ENCODE peak calls at places on chromosomes 7 and 10, in eight cellular contexts. T, Z, V, X, Q, E, U and I are unnamed samples.

GRCh38 chr10:11798862-11799735 is 24.1 kb upstream of the PROSER2 start:
- DNase-seq in T (no peak), Z (no peak), V (no peak), X (no peak), Q (no peak), E (no peak), U (no peak), I (no peak)

GRCh38 chr7:129053938-129054437 is 923 bp downstream of the TNPO3 start:
- DNase-seq in T (no peak), Z (peak; percentile 33), V (no peak), X (no peak), Q (peak; percentile 38), E (peak; percentile 27), U (no peak), I (no peak)

GRCh38 chr7:84178013-84178412 is 16.6 kb downstream of the SEMA3A start:
- DNase-seq in T (no peak), Z (no peak), V (no peak), X (no peak), Q (no peak), E (peak; percentile 70), U (no peak), I (no peak)

GRCh38 chr7:78226059-78226658 is 427.6 kb downstream of the PHTF2 start:
- DNase-seq in T (peak; percentile 45), Z (peak; percentile 63), V (peak; percentile 47), X (peak; percentile 1), Q (peak; percentile 65), E (peak; percentile 20), U (peak; percentile 26), I (peak; percentile 45)

GRCh38 chr10:129274928-129275474 is 192.0 kb upstream of the MGMT start:
- DNase-seq in T (no peak), Z (no peak), V (no peak), X (no peak), Q (no peak), E (no peak), U (no peak), I (no peak)

GRCh38 chr10:48507933-48508830 is 96.7 kb downstream of the ARHGAP22 start:
- DNase-seq in T (no peak), Z (peak; percentile 38), V (no peak), X (no peak), Q (peak; percentile 34), E (no peak), U (peak; percentile 55), I (no peak)

GRCh38 chr10:13327516-13327915 is 20.6 kb downstream of the SEPHS1 start:
- DNase-seq in T (no peak), Z (no peak), V (no peak), X (no peak), Q (no peak), E (no peak), U (no peak), I (no peak)

GRCh38 chr7:141992154-141992553 is 3.5 kb upstream of the MGAM start:
- DNase-seq in T (no peak), Z (no peak), V (no peak), X (peak; percentile 46), Q (peak; percentile 8), E (peak; percentile 69), U (no peak), I (no peak)

GRCh38 chr7:128425851-128426250 is 16.1 kb upstream of the IMPDH1 start:
- DNase-seq in T (peak; percentile 80), Z (peak; percentile 66), V (no peak), X (peak; percentile 32), Q (peak; percentile 65), E (peak; percentile 61), U (peak; percentile 59), I (peak; percentile 86)

GRCh38 chr10:98415710-98416077 is 712 bp upstream of the PYROXD2 start:
- DNase-seq in T (no peak), Z (no peak), V (no peak), X (no peak), Q (peak; percentile 37), E (no peak), U (no peak), I (no peak)

DNA sequence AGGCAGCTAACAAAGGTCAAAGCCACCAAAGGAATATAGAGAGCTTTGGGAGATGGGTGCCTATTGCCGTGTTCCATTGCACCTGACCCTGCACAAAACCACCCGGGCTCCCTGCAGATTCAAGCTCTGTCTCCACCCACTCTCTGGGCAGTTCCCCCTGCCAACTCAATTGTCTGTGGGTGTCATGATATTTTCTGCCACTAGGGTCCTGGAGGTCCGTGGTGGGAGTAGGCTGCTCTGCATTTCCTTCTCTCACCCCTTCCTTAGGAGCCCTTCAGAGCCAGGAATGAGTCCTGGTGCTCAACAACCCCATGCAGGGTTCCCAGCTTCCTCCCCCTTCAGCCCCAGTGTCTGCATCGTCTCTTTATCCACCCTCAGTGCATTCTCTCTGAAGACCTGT is 34.1 kb downstream of the PNLIPRP2 start:
- DNase-seq in T (no peak), Z (no peak), V (no peak), X (no peak), Q (no peak), E (no peak), U (no peak), I (peak; percentile 31)
- TF ChIP-seq CTCF in T (no peak), Z (no peak), V (peak; percentile 38), X (peak; percentile 19), Q (peak; percentile 22), E (peak; percentile 11), U (no peak), I (peak; percentile 60)

DNA sequence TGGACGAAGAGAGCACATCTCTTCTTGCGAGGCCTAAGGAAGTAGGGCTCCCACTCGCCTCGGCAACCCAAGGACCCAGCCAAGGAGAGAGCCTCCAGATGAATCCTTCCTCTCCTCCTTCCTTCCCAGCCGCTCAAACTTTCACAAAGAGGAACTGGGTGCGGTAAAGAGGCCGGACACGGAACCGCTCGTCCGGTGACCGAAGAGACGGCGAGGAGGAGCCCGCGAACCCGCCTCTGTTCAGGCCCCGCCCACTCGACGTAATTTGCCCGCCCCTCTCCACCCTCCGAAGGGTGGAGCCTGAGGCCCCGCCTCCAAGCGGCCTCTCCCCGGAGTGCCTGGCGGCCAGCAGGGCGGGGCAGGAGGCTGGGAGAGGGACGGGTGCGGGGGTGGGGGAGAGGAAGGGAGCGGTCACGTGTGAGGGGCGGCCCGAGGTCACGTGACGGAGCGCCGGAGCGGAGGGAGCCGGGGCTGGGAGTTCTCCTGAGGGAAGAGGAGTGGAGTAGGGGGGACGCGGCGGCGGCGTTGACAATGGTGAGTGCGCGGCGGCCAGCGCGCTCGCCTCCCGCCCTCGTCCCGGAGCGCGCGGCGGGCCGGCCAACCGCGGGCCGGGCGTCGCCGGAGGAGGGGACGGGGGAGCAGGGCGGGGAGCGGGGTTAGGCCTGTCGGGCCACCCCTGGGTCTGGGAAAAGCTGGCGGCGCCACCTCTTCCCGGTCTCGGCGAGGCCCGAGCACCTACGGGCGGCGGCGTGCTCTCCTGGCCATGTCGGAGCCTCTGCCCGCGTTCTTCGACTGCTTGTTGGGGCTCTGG is at the start of gene VPS26A:
- DNase-seq in T (peak; percentile 100), Z (peak; percentile 98), V (peak; percentile 80), X (peak; percentile 99), Q (peak; percentile 96), E (peak; percentile 87), U (peak; percentile 99), I (peak; percentile 98)
- TF ChIP-seq CTCF in T (no peak), Z (no peak), V (no peak), X (no peak), Q (no peak), E (peak; percentile 51), U (peak; percentile 56), I (no peak)

DNA sequence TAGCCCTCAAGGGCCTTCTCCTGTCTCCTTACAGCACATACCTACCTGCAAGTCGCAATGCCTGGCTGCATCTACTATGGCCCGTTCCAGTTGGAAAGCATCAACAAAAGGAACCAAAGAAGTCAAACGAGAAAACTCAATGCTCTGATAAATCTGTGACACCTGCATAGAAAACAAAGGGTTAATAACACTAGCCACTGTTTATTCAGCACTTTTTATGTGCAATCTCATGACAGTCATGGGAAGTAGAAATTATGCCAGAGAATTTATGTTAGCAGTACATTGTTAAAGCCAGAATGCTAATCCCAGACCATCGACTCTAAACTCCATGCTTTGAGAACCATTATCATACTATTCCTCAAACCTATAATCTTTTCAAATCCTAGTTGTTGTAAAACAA is 21.1 kb downstream of the EIF3A start:
- DNase-seq in T (no peak), Z (no peak), V (no peak), X (no peak), Q (no peak), E (no peak), U (no peak), I (no peak)
- TF ChIP-seq CTCF in T (no peak), Z (no peak), V (no peak), X (no peak), Q (no peak), E (no peak), U (no peak), I (no peak)

DNA sequence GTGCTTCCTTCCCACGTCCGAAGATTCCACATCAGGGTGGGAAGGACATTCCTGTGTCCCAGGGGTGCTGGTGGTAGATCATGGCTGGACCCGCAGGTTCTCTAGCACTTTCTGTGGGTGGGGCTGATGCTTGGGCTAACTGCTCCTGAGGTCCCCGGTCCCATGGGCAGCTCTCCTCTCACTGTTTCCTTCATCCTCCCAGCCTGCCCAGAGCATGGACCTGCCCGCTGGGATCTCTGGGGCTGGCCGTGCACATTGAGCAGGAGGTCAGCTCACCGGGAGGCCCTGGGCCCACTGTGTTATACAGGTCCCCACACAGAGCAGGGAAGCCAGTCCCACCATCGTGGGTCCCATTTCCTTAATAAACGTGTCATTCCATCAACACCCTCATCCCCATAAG is 502.3 kb downstream of the TCERG1L start:
- DNase-seq in T (no peak), Z (no peak), V (no peak), X (no peak), Q (no peak), E (no peak), U (no peak), I (no peak)
- TF ChIP-seq CTCF in T (no peak), Z (no peak), V (no peak), X (no peak), Q (no peak), E (no peak), U (no peak), I (no peak)

DNA sequence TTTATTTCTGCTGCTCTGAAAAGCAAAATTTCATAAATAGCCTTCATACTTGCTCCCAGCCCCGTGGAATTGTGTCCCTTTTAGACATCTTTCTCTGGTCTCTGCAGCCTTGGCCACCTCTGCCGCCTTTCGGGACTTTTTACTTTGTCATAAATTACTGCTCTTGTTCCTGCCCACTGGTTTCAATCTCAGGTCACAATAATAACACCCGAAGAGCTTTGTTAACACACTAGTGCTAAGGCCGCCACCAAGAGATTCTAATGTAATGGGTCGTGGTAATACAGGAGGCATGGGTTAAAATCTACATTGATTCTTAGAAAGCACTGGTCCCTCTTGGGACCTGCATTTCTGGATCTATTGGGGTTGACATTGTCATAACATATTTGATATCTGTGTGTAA is 276.0 kb upstream of the VWC2 start:
- DNase-seq in T (no peak), Z (no peak), V (no peak), X (no peak), Q (no peak), E (no peak), U (no peak), I (no peak)
- TF ChIP-seq CTCF in T (no peak), Z (no peak), V (no peak), X (no peak), Q (no peak), E (no peak), U (no peak), I (no peak)